ENCODE peak calls at places on chromosomes 1 and 21, in eight cellular contexts. C is AG08396, X is GM23248, L is uterus, F is osteoblast, Q is germinal center, R is GM20000, P is T-helper 2 cell. B is an unnamed sample.
A peak's percentile ranks its signal among the peaks of the same experiment; 100 is the strongest.

GRCh38 chr1:187471555-187471954 is 642.8 kb downstream of the PLA2G4A start:
- DNase-seq in Q (no peak), L (no peak), X (peak; percentile 48), R (no peak), F (peak; percentile 8), C (no peak), P (no peak), B (peak; percentile 74)

GRCh38 chr1:83889707-83890106 is 109.2 kb downstream of the TTLL7 start:
- DNase-seq in X (peak; percentile 30), F (no peak), L (no peak), C (no peak), Q (no peak), R (no peak), P (no peak), B (peak; percentile 50)

GRCh38 chr1:8363186-8363585 is 45.3 kb downstream of the SLC45A1 start:
- DNase-seq in X (no peak), R (no peak), P (no peak), L (peak; percentile 17), Q (no peak), C (no peak), F (peak; percentile 71), B (no peak)

GRCh38 chr1:237041795-237042466 is at the start of gene RYR2:
- DNase-seq in Q (no peak), P (peak; percentile 63), L (no peak), C (no peak), X (peak; percentile 5), F (no peak), R (peak; percentile 33), B (no peak)

GRCh38 chr1:83554174-83554573 is 444.8 kb downstream of the TTLL7 start:
- DNase-seq in Q (no peak), P (no peak), X (no peak), F (no peak), L (no peak), R (no peak), C (no peak), B (no peak)

GRCh38 chr1:151164732-151165280 is 896 bp downstream of the LYSMD1 start:
- DNase-seq in X (peak; percentile 48), Q (no peak), L (no peak), R (no peak), F (peak; percentile 87), P (no peak), C (no peak), B (peak; percentile 14)

GRCh38 chr1:165316153-165316772 is 40.3 kb downstream of the LMX1A start:
- DNase-seq in P (no peak), Q (no peak), F (no peak), L (no peak), C (no peak), X (no peak), R (no peak), B (no peak)

GRCh38 chr1:94350350-94350924 is 67.8 kb upstream of the ABCD3 start:
- DNase-seq in L (no peak), C (no peak), F (no peak), P (peak; percentile 14), Q (no peak), R (no peak), X (no peak), B (no peak)

GRCh38 chr21:33433425-33434114 is 30.4 kb downstream of the IFNGR2 start:
- DNase-seq in Q (no peak), L (no peak), F (no peak), R (no peak), P (no peak), X (no peak), C (no peak), B (no peak)

GRCh38 chr1:94654031-94654430 is 112.5 kb upstream of the F3 start:
- DNase-seq in P (no peak), R (no peak), C (no peak), Q (no peak), X (peak; percentile 23), L (no peak), F (no peak), B (peak; percentile 72)

GRCh38 chr1:156677616-156678596 is 699 bp upstream of the NES start:
- DNase-seq in F (peak; percentile 98), X (peak; percentile 82), R (peak; percentile 76), P (peak; percentile 51), Q (no peak), L (peak; percentile 84), C (peak; percentile 79), B (peak; percentile 81)

GRCh38 chr1:246566808-246567154 is 525 bp downstream of the CNST start:
- DNase-seq in C (peak; percentile 32), L (no peak), F (no peak), X (no peak), Q (peak; percentile 58), P (no peak), R (peak; percentile 48), B (no peak)

GRCh38 chr1:111448482-111448917 is 556 bp downstream of the WDR77 start:
- DNase-seq in P (peak; percentile 20), Q (peak; percentile 25), R (peak; percentile 13), F (peak; percentile 43), L (no peak), X (peak; percentile 66), C (peak; percentile 34), B (peak; percentile 36)

GRCh38 chr1:5740865-5741860 is 251.1 kb downstream of the NPHP4 start:
- DNase-seq in Q (no peak), F (no peak), X (no peak), P (no peak), L (no peak), R (no peak), C (no peak), B (no peak)

GRCh38 chr1:29128739-29129138 is 5.0 kb upstream of the TMEM200B start:
- DNase-seq in X (no peak), R (no peak), F (no peak), L (no peak), C (no peak), Q (no peak), P (no peak), B (no peak)

GRCh38 chr1:47978486-47978885 is 18.7 kb downstream of the TRABD2B start:
- DNase-seq in R (no peak), L (no peak), Q (no peak), X (peak; percentile 29), F (peak; percentile 66), P (no peak), C (no peak), B (no peak)

GRCh38 chr1:238647877-238648276 is 738.5 kb upstream of the CHRM3 start:
- DNase-seq in C (peak; percentile 14), X (peak; percentile 93), Q (no peak), R (no peak), F (peak; percentile 80), P (no peak), L (no peak), B (peak; percentile 98)

GRCh38 chr1:1088036-1088800 is 14.1 kb upstream of the RNF223 start:
- DNase-seq in P (no peak), Q (no peak), X (no peak), L (no peak), C (peak; percentile 16), R (no peak), F (peak; percentile 83), B (no peak)

B was measured in EL.